ENCODE peak calls at places on chromosome 20, in ten cellular contexts. G is SK-N-SH, V is mammary epithelial cell, A is neural progenitor cell, H is HCT116, J is MM.1S, T is K562, U is GM23248, S is IMR-90, Y is HepG2. W is an unnamed sample.

GRCh38 chr20:38842558-38842981 is 37.1 kb downstream of the PPP1R16B start:
- DNase-seq in H (no peak), S (no peak), U (no peak), A (no peak), J (peak; percentile 96), T (no peak), G (no peak), V (no peak), Y (no peak), W (no peak)

GRCh38 chr20:16575390-16576140 is 2.3 kb upstream of the KIF16B start:
- DNase-seq in V (no peak), A (peak; percentile 30), T (no peak), G (no peak), U (no peak), S (no peak), J (peak; percentile 32), Y (no peak), H (no peak), W (no peak)

GRCh38 chr20:403582-403957 is 4.5 kb upstream of the RBCK1 start:
- DNase-seq in T (no peak), S (no peak), V (no peak), J (no peak), A (no peak), U (no peak), H (no peak), Y (no peak), G (no peak), W (no peak)

GRCh38 chr20:10922941-10923340 is 249.1 kb upstream of the JAG1 start:
- DNase-seq in V (peak; percentile 80), G (no peak), A (no peak), U (peak; percentile 80), Y (no peak), H (no peak), T (no peak), S (peak; percentile 96), J (no peak), W (peak; percentile 96)

GRCh38 chr20:3165473-3166337 is 6.0 kb upstream of the FASTKD5 start:
- DNase-seq in S (peak; percentile 63), U (peak; percentile 46), J (no peak), T (no peak), G (no peak), H (no peak), Y (no peak), A (no peak), V (no peak), W (peak; percentile 16)

GRCh38 chr20:13771853-13772453 is 12.8 kb downstream of the ESF1 start:
- DNase-seq in V (no peak), G (peak; percentile 50), U (peak; percentile 59), Y (peak; percentile 28), T (no peak), J (peak; percentile 28), S (peak; percentile 27), A (peak; percentile 24), H (no peak), W (peak; percentile 52)

GRCh38 chr20:35120012-35120701 is 27.0 kb downstream of the EDEM2 start:
- DNase-seq in V (no peak), Y (no peak), H (no peak), S (peak; percentile 89), T (peak; percentile 68), A (no peak), J (no peak), G (no peak), U (peak; percentile 64), W (peak; percentile 61)

GRCh38 chr20:17571153-17571527 is 1.3 kb downstream of the DSTN start:
- DNase-seq in T (no peak), Y (no peak), S (no peak), A (no peak), V (no peak), J (peak; percentile 30), G (no peak), H (no peak), U (peak; percentile 40), W (peak; percentile 52)

GRCh38 chr20:26209171-26209941 is 512.7 kb upstream of the ZNF337 start:
- DNase-seq in U (peak; percentile 33), S (peak; percentile 11), Y (no peak), H (no peak), G (peak; percentile 14), T (no peak), J (no peak), V (peak; percentile 9), A (peak; percentile 61), W (peak; percentile 28)

GRCh38 chr20:12942123-12942522 is 66.6 kb upstream of the SPTLC3 start:
- DNase-seq in A (no peak), T (no peak), V (no peak), U (no peak), H (no peak), J (no peak), S (no peak), G (no peak), Y (no peak), W (no peak)

GRCh38 chr20:17655865-17656489 is 26.1 kb downstream of the RRBP1 start:
- DNase-seq in A (no peak), H (no peak), V (peak; percentile 35), S (peak; percentile 67), U (peak; percentile 81), G (peak; percentile 8), Y (no peak), T (peak; percentile 19), J (no peak), W (peak; percentile 69)

GRCh38 chr20:50579511-50579910 is 69.3 kb downstream of the PTPN1 start:
- DNase-seq in S (no peak), J (no peak), T (no peak), Y (no peak), V (no peak), G (no peak), H (no peak), A (no peak), U (no peak), W (no peak)

GRCh38 chr20:48945840-48946514 is 24.5 kb downstream of the ARFGEF2 start:
- DNase-seq in A (no peak), G (no peak), T (no peak), U (peak; percentile 58), Y (no peak), H (peak; percentile 81), J (no peak), V (peak; percentile 83), S (peak; percentile 45), W (no peak)

GRCh38 chr20:40470313-40471260 is 218.4 kb downstream of the MAFB start:
- DNase-seq in T (no peak), U (no peak), S (no peak), V (no peak), Y (no peak), G (peak; percentile 19), H (no peak), J (no peak), A (no peak), W (no peak)

GRCh38 chr20:7237251-7237650 is 469.8 kb downstream of the BMP2 start:
- DNase-seq in V (no peak), Y (no peak), A (no peak), J (no peak), U (peak; percentile 2), H (no peak), S (no peak), T (no peak), G (no peak), W (peak; percentile 44)

GRCh38 chr20:62303327-62304226 is 780 bp downstream of the ADRM1 start:
- DNase-seq in U (peak; percentile 61), G (no peak), T (no peak), S (no peak), J (peak; percentile 26), H (no peak), V (peak; percentile 24), Y (peak; percentile 89), A (peak; percentile 44), W (peak; percentile 16)
- H2AFZ ChIP-seq in U (no peak overlapping the region), G (no peak overlapping the region), T (no peak overlapping the region), S (peak overlapping the region; percentile 83), J (no peak overlapping the region), H (no peak overlapping the region), V (no peak overlapping the region), Y (no peak overlapping the region), A (no peak overlapping the region), W (no peak overlapping the region)

DNA sequence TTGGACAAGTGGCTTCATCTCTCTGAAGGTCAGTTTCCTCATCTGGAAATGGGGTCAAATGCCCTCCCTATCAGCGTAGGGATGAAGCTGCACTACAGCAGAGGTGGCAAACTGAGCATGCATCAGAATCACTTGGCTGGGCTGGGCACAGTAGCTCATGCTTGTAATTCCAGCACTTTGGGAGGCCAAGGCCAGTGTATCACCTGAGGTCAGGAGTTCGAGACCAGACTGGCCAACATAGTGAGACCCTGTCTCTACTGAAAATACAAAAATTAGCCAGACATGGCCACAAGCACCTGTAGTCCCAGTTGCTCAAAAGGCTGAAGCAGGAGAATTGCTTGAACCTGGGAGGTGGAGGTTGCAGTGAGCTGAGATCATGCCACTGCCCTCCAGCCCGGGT is 6.7 kb upstream of the MMP9 start:
- DNase-seq in V (no peak), J (no peak), H (no peak), T (no peak), U (no peak), A (no peak), Y (no peak), G (no peak), S (no peak), W (no peak)
- H4K20me1 ChIP-seq in V (no peaks in the 10 kb centered on the region), J (no peaks in the 10 kb centered on the region), H (no peaks in the 10 kb centered on the region), T (no peaks in the 10 kb centered on the region), U (no peaks in the 10 kb centered on the region), A (no peaks in the 10 kb centered on the region), Y (no peaks in the 10 kb centered on the region), G (no peaks in the 10 kb centered on the region), S (no peaks in the 10 kb centered on the region), W (no peaks in the 10 kb centered on the region)

DNA sequence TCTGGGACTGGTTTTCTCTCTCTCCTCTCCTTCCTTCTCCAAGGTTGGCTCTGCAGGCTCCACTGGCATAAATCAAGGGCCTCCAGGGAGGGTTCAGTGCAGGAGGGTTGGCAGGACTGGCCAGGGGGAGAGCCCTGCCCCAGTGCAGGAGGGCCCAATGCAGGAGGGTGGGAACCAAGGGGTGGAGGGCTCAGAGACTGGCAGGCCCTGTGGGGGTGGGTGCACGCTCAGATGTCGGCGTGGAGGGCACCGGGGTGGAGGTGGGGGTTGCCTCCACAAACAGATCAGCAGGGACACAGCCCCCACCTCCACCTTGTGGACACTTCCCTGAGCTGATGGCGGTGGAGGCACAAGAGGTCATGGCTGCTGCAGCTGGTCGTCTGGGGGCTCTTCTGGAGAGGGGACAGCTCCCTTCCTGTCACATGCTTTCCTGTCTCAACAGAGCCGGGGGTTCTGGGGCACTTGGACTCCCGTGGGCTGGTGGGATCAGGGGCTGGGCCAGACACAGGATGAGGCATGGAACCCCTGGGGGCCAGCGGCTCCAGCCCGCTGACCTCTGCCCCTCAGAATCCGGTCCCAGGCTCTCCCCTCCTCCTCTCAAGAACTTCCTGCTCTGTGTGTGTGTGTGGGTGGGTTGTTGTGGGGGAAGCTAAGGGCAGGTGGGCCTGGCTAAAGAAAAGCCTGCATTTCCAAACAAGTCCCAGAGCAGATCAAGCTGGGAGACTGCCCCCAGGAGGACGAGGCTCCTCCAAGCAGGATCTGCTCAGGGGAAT is 2.7 kb upstream of the ABHD16B start:
- DNase-seq in U (peak; percentile 24), A (peak; percentile 62), V (no peak), H (no peak), Y (peak; percentile 79), G (peak; percentile 70), J (no peak), T (peak; percentile 59), S (peak; percentile 59), W (peak; percentile 45)
- H3K9ac ChIP-seq in U (no peak overlapping the region), A (peak overlapping the region; percentile 22), V (no peak overlapping the region), H (no peak overlapping the region), Y (peak overlapping the region; percentile 60), G (no peak overlapping the region), J (no peak overlapping the region), T (peak overlapping the region; percentile 44), S (no peak overlapping the region), W (no peak overlapping the region)

DNA sequence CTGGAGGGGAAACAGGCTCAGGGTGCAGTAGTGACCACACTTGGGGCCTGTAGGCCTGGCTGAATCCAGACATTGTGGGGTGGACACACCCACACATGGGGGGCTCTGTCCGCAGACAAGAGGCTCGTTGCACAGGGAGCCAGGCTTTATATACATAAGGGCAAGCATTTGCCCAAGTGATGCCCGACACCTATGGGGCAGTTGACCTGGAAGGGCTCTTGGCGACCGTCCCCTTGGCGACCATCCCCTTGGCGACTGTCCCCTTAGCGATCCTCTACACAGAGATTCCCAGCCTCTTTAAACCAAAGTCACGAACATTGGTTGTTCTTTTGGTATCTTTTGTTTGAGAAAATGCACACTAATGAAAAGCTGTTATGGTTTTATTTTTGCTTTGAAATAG is 2.7 kb downstream of the TOX2 start:
- DNase-seq in V (no peak), Y (no peak), H (no peak), T (no peak), U (no peak), A (peak; percentile 20), G (no peak), J (no peak), S (no peak), W (no peak)
- H2AFZ ChIP-seq in V (no peak overlapping the region), Y (no peak overlapping the region), H (no peak overlapping the region), T (no peak overlapping the region), U (no peak overlapping the region), A (no peak overlapping the region), G (no peak overlapping the region), J (no peak overlapping the region), S (no peak overlapping the region), W (no peak overlapping the region)